ENCODE peak calls at places on chromosomes 16 and 17, in four cellular contexts. P, Z, G and W are unnamed samples.

GRCh38 chr16:88783391-88784073 is 1.5 kb downstream of the PIEZO1 start:
- DNase-seq in Z (no peak), G (no peak), P (no peak), W (no peak)

GRCh38 chr16:15891508-15891907 is 3.1 kb upstream of the CEP20 start:
- DNase-seq in P (no peak), Z (no peak), G (no peak), W (no peak)

GRCh38 chr16:84214451-84215066 is 23.6 kb downstream of the ADAD2 start:
- DNase-seq in P (no peak), Z (no peak), G (no peak), W (no peak)

GRCh38 chr17:80987941-80988461 is 3.6 kb upstream of the CHMP6 start:
- DNase-seq in Z (no peak), P (no peak), G (peak), W (no peak)

GRCh38 chr17:45255358-45255757 is 6.5 kb downstream of the SPATA32 start:
- DNase-seq in P (no peak), Z (no peak), G (no peak), W (no peak)

GRCh38 chr17:44677136-44677535 is 12.4 kb downstream of the CCDC43 start:
- DNase-seq in G (no peak), Z (no peak), P (no peak), W (no peak)

GRCh38 chr16:79363484-79363883 is 237.1 kb downstream of the MAF start:
- DNase-seq in Z (no peak), G (no peak), P (no peak), W (no peak)

GRCh38 chr17:38919316-38920078 is 5.9 kb upstream of the LASP1NB start:
- DNase-seq in P (no peak), Z (no peak), G (no peak), W (no peak)

GRCh38 chr17:8846768-8847211 is 20.7 kb downstream of the PIK3R6 start:
- DNase-seq in Z (peak), G (peak), P (no peak), W (no peak)

GRCh38 chr16:9033125-9033830 is 58.2 kb upstream of the HAPSTR1 start:
- DNase-seq in P (no peak), Z (peak), G (peak), W (no peak)

GRCh38 chr17:82941021-82942001 is 101.5 kb upstream of the ZNF750 start:
- DNase-seq in G (no peak), P (no peak), Z (no peak), W (no peak)

GRCh38 chr16:4591191-4591590 is 23.5 kb downstream of the UBALD1 start:
- DNase-seq in Z (peak), P (no peak), G (no peak), W (no peak)

GRCh38 chr17:7463368-7463846 is 16.0 kb downstream of the ZBTB4 start:
- DNase-seq in G (no peak), Z (no peak), P (no peak), W (no peak)

GRCh38 chr17:73174126-73174525 is 9.3 kb downstream of the SSTR2 start:
- DNase-seq in G (no peak), Z (no peak), P (no peak), W (no peak)

GRCh38 chr17:13727441-13728171 is 125.9 kb upstream of the HS3ST3A1 start:
- DNase-seq in G (no peak), Z (no peak), P (no peak), W (no peak)

GRCh38 chr16:52398021-52398420 is 148.9 kb downstream of the TOX3 start:
- DNase-seq in G (peak), Z (no peak), P (no peak), W (no peak)

GRCh38 chr16:75225678-75226515 is 7.1 kb downstream of the CTRB1 start:
- DNase-seq in P (no peak), G (no peak), Z (no peak), W (no peak)

GRCh38 chr17:82871056-82871775 is 31.4 kb upstream of the ZNF750 start:
- DNase-seq in G (no peak), Z (no peak), P (peak), W (no peak)

GRCh38 chr17:37067555-37068111 is 118.9 kb downstream of the AATF start:
- DNase-seq in G (peak), Z (no peak), P (no peak), W (no peak)

GRCh38 chr17:76122411-76123126 is 18.5 kb downstream of the FOXJ1 start:
- DNase-seq in P (no peak), G (no peak), Z (no peak), W (no peak)

GRCh38 chr17:56715613-56716357 is 117.9 kb downstream of the C17orf67 start:
- DNase-seq in P (peak), Z (peak), G (peak), W (peak)

GRCh38 chr16:19338335-19338734 is 52.8 kb downstream of the CLEC19A start:
- DNase-seq in G (no peak), Z (peak), P (no peak), W (no peak)

GRCh38 chr17:9021985-9022552 is 759 bp downstream of the NTN1 start:
- DNase-seq in Z (no peak), P (no peak), G (no peak), W (peak)

GRCh38 chr17:75404223-75404738 is 1.2 kb downstream of the GRB2 start:
- DNase-seq in G (peak), Z (peak), P (no peak), W (no peak)

GRCh38 chr16:84156342-84156784 is 11.3 kb downstream of the DNAAF1 start:
- DNase-seq in P (no peak), Z (no peak), G (no peak), W (no peak)

GRCh38 chr17:44655983-44656700 is at the start of gene MEIOC:
- DNase-seq in P (no peak), Z (no peak), G (no peak), W (peak)

GRCh38 chr16:70778901-70779309 is 22.1 kb downstream of the VAC14 start:
- DNase-seq in Z (no peak), P (no peak), G (peak), W (peak)

GRCh38 chr17:6245301-6245810 is 175.2 kb downstream of the WSCD1 start:
- DNase-seq in Z (no peak), P (no peak), G (no peak), W (no peak)

GRCh38 chr16:81237282-81237681 is 1.2 kb upstream of the BCO1 start:
- DNase-seq in P (no peak), Z (no peak), G (no peak), W (no peak)

GRCh38 chr17:81189016-81189415 is 23.0 kb upstream of the AATK start:
- DNase-seq in Z (no peak), G (no peak), P (no peak), W (no peak)

GRCh38 chr16:7408700-7409340 is 76.2 kb downstream of the RBFOX1 start:
- DNase-seq in Z (no peak), P (no peak), G (no peak), W (no peak)

GRCh38 chr17:2214887-2215615 is 88.5 kb downstream of the SMG6 start:
- DNase-seq in G (no peak), Z (no peak), P (no peak), W (no peak)

GRCh38 chr17:2213291-2213960 is 90.2 kb downstream of the SMG6 start:
- DNase-seq in G (no peak), P (no peak), Z (no peak), W (no peak)

GRCh38 chr17:2215616-2216364 is 87.8 kb downstream of the SMG6 start:
- DNase-seq in P (no peak), G (no peak), Z (no peak), W (no peak)

GRCh38 chr17:2212328-2212981 is 91.1 kb downstream of the SMG6 start:
- DNase-seq in G (no peak), Z (no peak), P (no peak), W (no peak)

GRCh38 chr17:2214047-2214717 is 89.4 kb downstream of the SMG6 start:
- DNase-seq in G (no peak), P (no peak), Z (peak), W (no peak)
- TF ChIP-seq GABPA in G (no peak), P (no peak), Z (no peak), W (no peak)

DNA sequence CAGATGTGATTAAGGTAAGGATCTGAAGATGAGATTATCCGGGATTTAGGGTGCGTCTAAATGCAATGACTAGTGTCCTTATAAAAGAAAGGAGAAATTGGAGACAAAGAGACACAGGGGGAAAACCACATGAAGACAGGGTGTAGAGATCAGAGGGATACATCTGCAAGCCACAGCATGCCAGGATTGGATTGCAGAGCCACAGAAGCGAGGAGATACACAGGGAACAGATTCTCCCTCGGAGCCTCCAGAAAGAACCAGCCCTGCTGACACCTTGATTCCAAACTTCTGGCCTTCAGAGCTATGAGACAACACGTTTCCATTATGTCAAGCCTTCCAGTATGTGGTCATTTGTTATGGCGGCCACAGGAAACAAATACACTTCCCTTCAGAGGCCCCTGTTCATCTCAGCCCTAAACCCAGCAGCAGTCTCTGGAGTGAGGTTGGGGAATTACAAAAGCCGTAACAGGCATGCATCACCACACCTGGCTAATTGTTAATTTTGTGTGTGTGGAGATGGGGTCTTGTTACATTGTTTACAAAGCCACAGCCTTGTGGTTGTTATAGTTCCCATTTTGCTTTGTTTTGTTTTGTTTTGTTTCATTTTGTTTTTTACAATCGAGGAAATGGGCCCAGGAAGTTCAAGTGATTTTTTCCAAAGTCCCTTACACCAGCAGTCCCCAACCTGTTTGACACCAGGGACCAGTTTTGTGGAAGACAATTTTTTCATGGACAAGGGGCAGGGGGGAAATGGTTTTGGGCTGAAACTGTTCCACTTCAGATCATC is 51.6 kb upstream of the LYRM9 start:
- DNase-seq in P (peak), G (no peak), Z (no peak), W (no peak)
- TF ChIP-seq CREB1 in P (no peak), G (no peak), Z (no peak), W (no peak)

GRCh38 chr16:30948087-30948955 is 547 bp upstream of the ORAI3 start:
- DNase-seq in Z (peak), P (no peak), G (peak), W (peak)

GRCh38 chr16:30948956-30949654 is at the start of gene ORAI3:
- DNase-seq in P (no peak), Z (peak), G (no peak), W (peak)

GRCh38 chr16:30946671-30947532 is 2.0 kb upstream of the ORAI3 start:
- DNase-seq in G (no peak), Z (no peak), P (no peak), W (peak)

GRCh38 chr16:30949655-30950515 is 1.0 kb downstream of the ORAI3 start:
- DNase-seq in G (peak), Z (peak), P (peak), W (no peak)

GRCh38 chr16:30947533-30948086 is 1.3 kb upstream of the ORAI3 start:
- DNase-seq in G (no peak), Z (no peak), P (no peak), W (no peak)
- TF ChIP-seq GABPA in G (no peak), Z (no peak), P (no peak), W (no peak)

GRCh38 chr17:63116228-63116627 is 150.2 kb downstream of the TANC2 start:
- DNase-seq in P (no peak), Z (peak), G (peak), W (no peak)
- TF ChIP-seq CREB1 in P (no peak), Z (no peak), G (no peak), W (no peak)

GRCh38 chr16:87501117-87501516 is 8.3 kb upstream of the ZCCHC14 start:
- DNase-seq in P (no peak), Z (no peak), G (no peak), W (no peak)
- TF ChIP-seq GABPA in P (no peak), Z (no peak), G (no peak), W (no peak)

DNA sequence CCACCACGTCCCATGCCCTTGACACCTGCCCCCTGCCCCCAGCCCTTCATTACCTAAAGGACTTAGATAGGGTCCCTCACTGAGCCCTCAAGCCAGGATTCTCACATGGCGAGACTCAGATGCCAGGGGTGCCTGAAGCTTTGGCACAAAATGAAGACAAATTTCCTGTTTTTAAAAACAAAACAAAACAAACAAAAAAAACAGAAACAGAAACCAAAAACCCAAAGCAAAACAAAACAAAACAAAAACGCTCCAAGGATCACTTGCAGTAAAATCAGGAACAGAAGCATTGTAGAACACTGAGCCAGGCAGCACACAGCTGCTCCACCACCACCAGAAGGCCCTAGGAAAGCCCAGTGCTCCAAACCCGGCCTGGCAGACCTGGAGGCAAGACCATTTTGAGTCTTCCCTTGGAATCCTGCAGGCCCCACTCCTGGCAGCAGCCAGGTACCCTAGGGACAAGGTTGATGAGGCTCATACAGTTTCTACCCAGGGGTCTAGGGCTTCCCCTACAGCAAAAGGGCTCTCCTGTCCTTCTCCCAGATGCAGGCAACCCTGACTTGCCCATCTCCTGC is 20.8 kb downstream of the MYO18A start:
- DNase-seq in Z (no peak), G (no peak), P (no peak), W (no peak)
- TF ChIP-seq CREB1 in Z (no peak), G (no peak), P (no peak), W (no peak)

DNA sequence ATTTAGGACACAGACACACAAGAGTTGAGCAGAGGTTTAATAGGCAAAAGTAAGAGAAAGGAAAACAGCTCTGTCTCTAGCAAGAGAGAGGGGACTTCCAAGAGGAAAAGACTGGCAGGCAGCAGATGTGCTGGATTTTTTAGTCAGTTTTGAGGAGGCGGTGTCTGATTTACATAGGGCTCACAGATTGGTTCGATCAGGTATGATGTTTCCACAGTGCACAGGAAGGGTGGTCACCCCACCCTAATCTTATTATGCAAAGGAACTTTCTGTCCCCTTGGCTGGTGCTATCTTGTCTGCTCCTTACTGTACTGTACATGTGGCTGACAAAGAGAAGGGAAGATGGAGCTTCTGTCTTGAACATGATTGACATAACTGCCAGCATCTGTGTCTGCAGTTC is 25.3 kb downstream of the BFAR start:
- DNase-seq in Z (no peak), P (peak), G (no peak), W (no peak)
- TF ChIP-seq GABPA in Z (no peak), P (no peak), G (no peak), W (no peak)

DNA sequence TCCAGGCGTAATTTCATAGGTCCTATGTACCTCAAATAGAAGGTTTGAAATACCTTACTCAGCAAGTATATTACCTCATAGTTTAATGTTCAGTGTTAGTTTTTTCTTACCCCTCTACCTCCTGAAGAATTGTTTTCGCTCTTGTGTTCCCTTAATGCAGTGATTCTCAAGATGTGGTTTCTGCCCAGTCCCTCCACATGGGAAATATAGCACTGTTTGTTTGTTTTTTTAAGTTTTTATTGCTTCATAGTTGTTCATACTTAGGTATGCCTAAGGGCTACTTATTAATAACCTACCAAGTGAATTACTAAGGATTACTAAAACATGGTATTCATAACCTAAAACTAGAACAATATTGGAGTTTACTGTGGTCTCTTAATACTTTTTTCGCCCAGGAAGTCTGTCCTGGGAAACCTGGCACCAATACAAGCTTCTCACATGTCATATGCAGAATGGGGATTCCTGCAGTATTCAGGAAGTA is 5.0 kb downstream of the RSPRY1 start:
- DNase-seq in G (no peak), P (no peak), Z (no peak), W (no peak)
- TF ChIP-seq CREB1 in G (no peak), P (no peak), Z (no peak), W (no peak)

GRCh38 chr17:2020721-2021120 is 4.4 kb downstream of the RTN4RL1 start:
- DNase-seq in Z (no peak), P (no peak), G (no peak), W (no peak)
- TF ChIP-seq GABPA in Z (no peak), P (no peak), G (no peak), W (no peak)